ENCODE peak calls at places on chromosomes 11 and 22, in seven cellular contexts. V is PC-3, Q is right lobe of liver, T is MM.1S, C is upper lobe of right lung, R is pancreas, S is lower lobe of right lung. O is an unnamed sample.
A peak's percentile ranks its signal among the peaks of the same experiment; 100 is the strongest.

GRCh38 chr11:64341851-64342791 is 2.1 kb downstream of the CCDC88B start:
- DNase-seq in V (peak; percentile 96), Q (peak; percentile 94), T (peak; percentile 91), C (peak; percentile 96), R (peak; percentile 98), S (peak; percentile 94), O (peak; percentile 88)

GRCh38 chr11:69493931-69494821 is 12.7 kb downstream of the LINC01488 start:
- DNase-seq in V (no peak), Q (peak; percentile 37), T (no peak), C (no peak), R (peak; percentile 38), S (peak; percentile 43), O (no peak)

GRCh38 chr11:94635072-94635471 is 67.9 kb downstream of the PIWIL4 start:
- DNase-seq in V (no peak), Q (no peak), T (no peak), C (no peak), R (no peak), S (no peak), O (no peak)

GRCh38 chr11:57368106-57368826 is 12.7 kb downstream of the PRG3 start:
- DNase-seq in V (peak; percentile 23), Q (no peak), T (no peak), C (peak; percentile 86), R (no peak), S (peak; percentile 72), O (no peak)

GRCh38 chr11:109929308-109929707 is 163.9 kb upstream of the ZC3H12C start:
- DNase-seq in V (no peak), Q (no peak), T (no peak), C (no peak), R (no peak), S (no peak), O (no peak)

GRCh38 chr11:22193348-22194051 is 615 bp downstream of the ANO5 start:
- DNase-seq in V (no peak), Q (peak; percentile 65), T (peak; percentile 28), C (peak; percentile 70), R (peak; percentile 77), S (peak; percentile 48), O (no peak)

GRCh38 chr11:70246196-70246595 is 24.3 kb upstream of the PPFIA1 start:
- DNase-seq in V (no peak), Q (no peak), T (no peak), C (no peak), R (no peak), S (no peak), O (no peak)

GRCh38 chr11:121630041-121630440 is 177.3 kb upstream of the SORL1-AS1 start:
- DNase-seq in V (peak; percentile 88), Q (no peak), T (no peak), C (no peak), R (no peak), S (no peak), O (no peak)

GRCh38 chr11:15123849-15124248 is 9.1 kb downstream of the INSC start:
- DNase-seq in V (peak; percentile 52), Q (no peak), T (no peak), C (no peak), R (no peak), S (no peak), O (no peak)

GRCh38 chr22:31143537-31143936 is 3.2 kb upstream of the PLA2G3 start:
- DNase-seq in V (no peak), Q (no peak), T (no peak), C (peak; percentile 54), R (no peak), S (no peak), O (no peak)

GRCh38 chr11:47552581-47553416 is at the start of gene CELF1:
- DNase-seq in V (peak; percentile 89), Q (peak; percentile 95), T (peak; percentile 93), C (peak; percentile 96), R (peak; percentile 95), S (peak; percentile 95), O (peak; percentile 90)

DNA sequence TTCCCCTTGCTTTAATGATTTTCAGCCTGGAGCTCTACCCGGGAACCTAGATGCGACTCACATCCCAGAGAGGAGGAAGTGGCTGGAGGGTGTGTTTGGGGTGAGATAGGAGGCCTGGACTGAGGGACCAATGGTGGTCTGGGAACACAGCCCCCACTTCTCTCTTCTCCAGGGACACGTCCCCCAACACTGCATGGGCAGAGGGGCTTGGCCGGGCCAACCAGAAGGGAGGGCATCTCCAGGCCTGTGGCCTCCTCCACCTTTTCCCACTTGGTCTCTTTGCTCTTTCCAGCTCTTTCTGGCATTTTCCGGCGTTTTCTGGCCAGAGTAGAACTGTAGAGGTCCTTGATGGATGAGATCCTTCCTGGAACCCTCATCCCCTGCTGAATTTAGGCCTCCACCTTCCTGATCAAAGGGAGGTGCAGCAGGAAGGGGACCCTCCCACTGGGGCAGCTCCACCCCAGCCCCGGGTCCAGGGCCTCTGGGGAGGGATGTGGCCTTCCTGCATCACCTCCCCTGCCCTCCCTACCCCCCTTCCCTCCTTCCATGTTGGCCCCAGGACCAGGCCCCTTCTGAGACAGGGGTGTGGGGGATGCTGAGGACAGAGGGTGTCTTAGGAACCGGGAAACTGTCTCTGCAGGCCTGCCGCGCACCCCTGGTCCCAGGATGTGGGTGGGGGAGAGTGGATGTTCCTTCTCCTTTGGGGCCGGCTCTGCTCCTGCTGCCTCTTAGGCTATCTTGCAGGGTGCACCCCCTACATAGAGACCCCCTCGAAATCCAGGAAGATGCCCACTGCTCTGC is 24.4 kb downstream of the MRGPRG start:
- DNase-seq in V (no peak), Q (peak; percentile 46), T (no peak), C (no peak), R (no peak), S (no peak), O (peak; percentile 42)
- H3K36me3 ChIP-seq in V (no peaks in the 10 kb centered on the region), Q (no peaks in the 10 kb centered on the region), T (no peaks in the 10 kb centered on the region), C (no peaks in the 10 kb centered on the region), R (no peaks in the 10 kb centered on the region), S (no peaks in the 10 kb centered on the region), O (no peaks in the 10 kb centered on the region)

DNA sequence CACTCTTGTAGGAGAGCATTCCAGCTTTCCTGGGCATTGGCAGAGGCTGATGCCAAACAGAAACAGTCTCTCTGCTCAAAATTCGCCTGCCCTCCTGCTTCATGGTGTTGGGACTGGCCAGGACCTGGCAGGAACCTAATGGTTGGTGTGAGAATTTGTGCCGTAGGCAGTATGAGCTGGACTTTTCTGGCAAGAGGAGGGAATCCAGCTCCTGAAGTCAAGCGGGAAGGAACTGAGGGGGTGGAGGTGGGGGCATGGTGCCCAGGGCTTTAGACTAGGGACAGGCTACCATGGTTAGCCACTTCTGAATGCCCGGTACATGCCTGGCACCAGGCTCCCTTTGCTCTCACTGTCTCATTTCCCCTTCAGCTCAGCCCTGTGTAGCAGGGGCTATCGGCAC is 6.9 kb upstream of the TOMM22 start:
- DNase-seq in V (no peak), Q (peak; percentile 25), T (no peak), C (no peak), R (no peak), S (no peak), O (no peak)
- H3K4me1 ChIP-seq in V (no peaks in the 10 kb centered on the region), Q (no peaks in the 10 kb centered on the region), T (no peaks in the 10 kb centered on the region), C (no peaks in the 10 kb centered on the region), R (no peaks in the 10 kb centered on the region), S (no peaks in the 10 kb centered on the region), O (no peaks in the 10 kb centered on the region)

GRCh38 chr11:119786431-119787073 is 57.6 kb upstream of the NECTIN1 start:
- DNase-seq in V (no peak), Q (peak; percentile 35), T (no peak), C (no peak), R (peak; percentile 37), S (peak; percentile 23), O (no peak)

GRCh38 chr11:119788911-119789560 is 60.0 kb upstream of the NECTIN1 start:
- DNase-seq in V (no peak), Q (peak; percentile 36), T (no peak), C (peak; percentile 35), R (no peak), S (peak; percentile 24), O (no peak)

GRCh38 chr11:119785131-119785530 is 56.1 kb upstream of the NECTIN1 start:
- DNase-seq in V (no peak), Q (peak; percentile 11), T (no peak), C (no peak), R (peak; percentile 6), S (peak; percentile 7), O (no peak)

GRCh38 chr11:119788096-119788883 is 59.3 kb upstream of the NECTIN1 start:
- DNase-seq in V (no peak), Q (peak; percentile 47), T (no peak), C (peak; percentile 51), R (no peak), S (peak; percentile 36), O (no peak)

GRCh38 chr11:119787074-119787461 is 58.1 kb upstream of the NECTIN1 start:
- DNase-seq in V (no peak), Q (peak; percentile 31), T (no peak), C (no peak), R (peak; percentile 39), S (peak; percentile 33), O (no peak)
- TF ChIP-seq CTCF in V (no peak), Q (no peak), T (no peak), C (no peak), R (no peak), S (no peak), O (no peak)

DNA sequence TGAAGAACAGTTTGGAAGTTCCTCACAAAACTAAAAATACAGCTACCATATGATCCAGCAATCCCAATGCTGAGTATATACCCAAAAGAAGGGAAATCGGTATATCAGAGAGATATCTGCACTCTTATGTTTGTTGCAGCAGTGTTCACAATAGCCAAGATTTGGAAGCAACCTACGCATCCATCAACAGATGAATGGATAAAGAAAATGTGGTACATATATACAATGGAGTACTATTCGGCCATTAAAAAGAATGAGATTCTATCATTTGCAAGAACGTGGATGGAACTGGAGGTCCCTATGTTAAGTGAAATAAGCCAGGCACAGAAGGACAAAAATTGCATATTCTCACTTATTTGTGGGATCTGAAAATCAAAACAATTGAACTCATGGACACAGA is 46.5 kb downstream of the XRRA1 start:
- DNase-seq in V (no peak), Q (no peak), T (no peak), C (no peak), R (no peak), S (no peak), O (no peak)
- H3K36me3 ChIP-seq in V (peaks cover 20% of the 10 kb centered on the region), Q (no peaks in the 10 kb centered on the region), T (no peaks in the 10 kb centered on the region), C (peaks cover 13% of the 10 kb centered on the region), R (no peaks in the 10 kb centered on the region), S (peaks cover 12% of the 10 kb centered on the region), O (peaks cover 34% of the 10 kb centered on the region)